ENCODE peak calls at places on chromosomes 1 and 21, in eight cellular contexts. R is tibial nerve, H is A549, Y is transverse colon, L is ovary, S is stomach, T is upper lobe of left lung, A is SK-N-SH. D is an unnamed sample.

GRCh38 chr1:234111458-234112142 is 207.1 kb downstream of the SLC35F3 start:
- DNase-seq in Y (no peak), S (no peak), R (no peak), T (peak; percentile 36), H (peak; percentile 75), A (peak; percentile 73), L (no peak), D (no peak)

GRCh38 chr21:44729336-44730027 is 18.1 kb upstream of the TSPEAR start:
- DNase-seq in H (no peak), A (no peak), R (no peak), L (no peak), Y (no peak), S (no peak), T (no peak), D (no peak)

GRCh38 chr1:109250454-109251276 is 1.3 kb downstream of the CELSR2 start:
- DNase-seq in Y (no peak), L (peak; percentile 19), T (no peak), R (no peak), H (no peak), A (peak; percentile 7), S (no peak), D (peak; percentile 69)

GRCh38 chr1:111214884-111215283 is 12.6 kb upstream of the CHI3L2 start:
- DNase-seq in A (no peak), T (no peak), Y (no peak), L (no peak), S (no peak), H (no peak), R (no peak), D (no peak)

GRCh38 chr1:158203693-158204457 is 23.2 kb downstream of the CD1D start:
- DNase-seq in Y (no peak), A (peak; percentile 40), T (no peak), H (peak; percentile 41), L (no peak), S (no peak), R (peak; percentile 79), D (no peak)

GRCh38 chr1:92476071-92476607 is 10.6 kb downstream of the GFI1 start:
- DNase-seq in S (no peak), Y (peak; percentile 41), H (no peak), R (no peak), T (no peak), L (no peak), A (no peak), D (no peak)

GRCh38 chr1:125085720-125086591 is 3901.2 kb downstream of the SRGAP2C start:
- DNase-seq in T (no peak), S (no peak), H (no peak), L (no peak), Y (no peak), A (no peak), R (no peak), D (peak; percentile 50)

GRCh38 chr1:945910-946565 is 13.0 kb downstream of the NOC2L start:
- DNase-seq in R (no peak), L (no peak), S (no peak), H (no peak), A (no peak), T (no peak), Y (no peak), D (no peak)

GRCh38 chr21:45558044-45558721 is 15.9 kb upstream of the SLC19A1 start:
- DNase-seq in H (no peak), S (peak; percentile 18), R (no peak), T (peak; percentile 19), L (no peak), Y (no peak), A (no peak), D (peak; percentile 63)

GRCh38 chr1:192858456-192858855 is 49.6 kb downstream of the RGS2 start:
- DNase-seq in A (no peak), R (no peak), S (no peak), H (no peak), Y (no peak), T (no peak), L (no peak), D (no peak)

GRCh38 chr1:153358691-153358975 is 979 bp downstream of the S100A9 start:
- DNase-seq in H (no peak), R (no peak), S (no peak), A (no peak), Y (no peak), T (no peak), L (no peak), D (no peak)

GRCh38 chr1:59150537-59151386 is 146.1 kb upstream of the FGGY start:
- DNase-seq in S (peak; percentile 41), L (peak; percentile 74), Y (peak; percentile 68), H (peak; percentile 78), T (peak; percentile 52), A (peak; percentile 59), R (peak; percentile 74), D (peak; percentile 96)

GRCh38 chr1:235075121-235075954 is 53.3 kb downstream of the TOMM20 start:
- DNase-seq in A (no peak), R (peak; percentile 41), L (peak; percentile 73), H (peak; percentile 74), T (peak; percentile 85), Y (peak; percentile 58), S (peak; percentile 78), D (peak; percentile 81)

GRCh38 chr1:208899438-208899837 is 655.3 kb upstream of the PLXNA2 start:
- DNase-seq in R (no peak), A (no peak), L (no peak), S (no peak), Y (no peak), T (no peak), H (no peak), D (no peak)

GRCh38 chr1:229970714-229971113 is 96.3 kb upstream of the GALNT2 start:
- DNase-seq in R (no peak), A (no peak), H (no peak), T (no peak), L (no peak), Y (no peak), S (no peak), D (no peak)

GRCh38 chr1:218521414-218522169 is 176.5 kb downstream of the TGFB2 start:
- DNase-seq in A (no peak), S (peak; percentile 63), T (peak; percentile 64), L (no peak), R (peak; percentile 74), Y (peak; percentile 48), H (no peak), D (peak; percentile 76)

GRCh38 chr21:23401278-23401677 is 2206.0 kb downstream of the MRPL39 start:
- DNase-seq in A (peak; percentile 8), S (no peak), Y (no peak), T (no peak), R (no peak), L (no peak), H (no peak), D (no peak)

GRCh38 chr1:87644500-87645245 is 316.0 kb downstream of the LMO4 start:
- DNase-seq in S (no peak), R (no peak), Y (no peak), L (no peak), H (no peak), A (no peak), T (no peak), D (no peak)

GRCh38 chr1:247558275-247558674 is 9.3 kb downstream of the GCSAML start:
- DNase-seq in T (no peak), R (no peak), Y (no peak), A (no peak), H (no peak), L (no peak), S (no peak), D (no peak)

GRCh38 chr1:99461499-99461898 is 184.4 kb upstream of the PALMD start:
- DNase-seq in R (no peak), T (no peak), H (no peak), L (no peak), A (no peak), S (no peak), Y (no peak), D (no peak)

GRCh38 chr1:72412286-72412685 is 129.9 kb upstream of the NEGR1 start:
- DNase-seq in R (no peak), L (no peak), Y (no peak), S (no peak), T (no peak), A (no peak), H (no peak), D (no peak)

DNA sequence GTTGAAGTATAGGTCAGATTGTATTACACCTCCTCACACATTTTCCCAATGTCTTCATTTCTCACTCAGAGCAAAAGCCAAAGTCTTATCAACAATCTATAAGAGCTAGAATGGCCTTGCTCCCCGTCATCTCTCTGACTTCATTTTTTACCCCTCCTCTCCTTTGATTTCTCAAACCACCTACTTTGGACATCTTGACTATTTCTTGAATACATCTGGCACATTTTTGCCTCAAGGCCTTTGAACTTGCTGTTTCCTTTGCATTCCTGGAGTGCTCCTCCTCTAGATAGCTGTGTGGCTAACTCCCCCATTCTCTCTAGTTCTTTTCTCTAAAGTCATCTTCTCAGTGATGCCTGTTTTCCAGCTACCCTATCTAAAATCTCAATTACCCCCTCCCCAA is 7.2 kb upstream of the XCL2 start:
- DNase-seq in T (no peak), A (no peak), Y (no peak), L (no peak), H (no peak), R (no peak), S (no peak), D (no peak)
- TF ChIP-seq EP300 in T (no peak), A (no peak), Y (no peak), L (no peak), H (no peak), R (no peak), S (no peak), D (no peak)

DNA sequence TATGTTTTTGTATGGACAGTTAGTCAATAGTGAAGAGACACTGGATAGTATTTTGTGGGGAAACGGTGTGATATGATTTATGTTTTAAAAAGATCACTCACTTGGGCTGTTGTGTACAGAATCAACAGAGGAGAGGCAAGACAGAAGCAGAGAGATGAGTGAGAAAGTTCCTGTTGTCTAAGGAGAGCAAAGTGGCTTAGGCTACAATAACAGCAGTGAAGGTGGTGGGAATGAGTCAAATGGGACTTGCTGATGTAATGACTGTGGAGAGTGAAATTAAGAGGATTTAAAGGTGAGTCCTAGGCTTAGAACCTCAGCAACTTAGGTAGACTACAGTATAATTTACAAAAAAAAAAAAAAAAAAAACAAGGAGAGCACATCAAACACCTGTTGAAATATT is 169.2 kb upstream of the HP1BP3 start:
- DNase-seq in H (no peak), A (no peak), L (no peak), S (no peak), Y (no peak), R (no peak), T (no peak), D (no peak)
- TF ChIP-seq EP300 in H (no peak), A (no peak), L (no peak), S (no peak), Y (no peak), R (no peak), T (no peak), D (no peak)

DNA sequence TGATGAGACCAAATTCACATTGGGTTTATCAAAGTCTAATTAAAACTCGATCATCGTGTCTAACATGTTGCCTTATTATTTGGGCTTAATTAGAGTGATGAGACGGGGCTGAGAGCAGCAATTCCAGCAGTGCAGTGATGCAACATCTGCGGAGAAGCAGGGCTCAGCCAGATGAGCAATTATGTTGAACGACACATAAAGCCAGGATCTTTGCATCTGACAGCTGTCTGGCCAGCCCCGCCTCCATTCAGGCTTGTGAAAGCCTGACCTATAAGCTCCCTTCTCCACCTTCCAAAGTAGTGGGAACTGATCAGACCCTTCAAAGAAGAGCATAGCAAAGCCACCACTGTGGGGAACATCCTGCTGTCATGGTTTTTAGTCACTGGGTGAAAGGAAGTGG is 109.8 kb downstream of the C1orf94 start:
- DNase-seq in Y (no peak), L (no peak), T (no peak), A (no peak), R (no peak), H (no peak), S (no peak), D (no peak)
- TF ChIP-seq EP300 in Y (no peak), L (no peak), T (no peak), A (no peak), R (no peak), H (no peak), S (no peak), D (no peak)

GRCh38 chr1:181028241-181029014 is 5.4 kb upstream of the MR1 start:
- DNase-seq in T (no peak), A (no peak), H (no peak), Y (no peak), R (no peak), S (no peak), L (no peak), D (no peak)
- TF ChIP-seq EP300 in T (no peak), A (no peak), H (no peak), Y (no peak), R (no peak), S (no peak), L (no peak), D (no peak)

D was measured in sigmoid colon.